ENCODE peak calls at places on chromosomes 2 and 18, in seven cellular contexts. Q is GM12878, T is ovary, Z is transverse colon, M is stomach, E is uterus, A is adrenal gland. O is an unnamed sample.

GRCh38 chr2:120231974-120232635 is 8.9 kb upstream of the TMEM185B start:
- DNase-seq in Q (peak; percentile 86), T (peak; percentile 31), Z (peak; percentile 58), M (peak; percentile 60), E (peak; percentile 22), A (peak; percentile 44), O (no peak)

GRCh38 chr2:212237350-212238095 is 301.1 kb downstream of the ERBB4 start:
- DNase-seq in Q (no peak), T (no peak), Z (no peak), M (no peak), E (no peak), A (no peak), O (no peak)

GRCh38 chr2:239396881-239397681 is 3.7 kb downstream of the HDAC4 start:
- DNase-seq in Q (no peak), T (no peak), Z (peak; percentile 34), M (peak; percentile 48), E (peak; percentile 14), A (peak; percentile 38), O (peak; percentile 82)

GRCh38 chr18:55233850-55234249 is 274.6 kb upstream of the CCDC68 start:
- DNase-seq in Q (no peak), T (no peak), Z (no peak), M (no peak), E (no peak), A (no peak), O (no peak)

GRCh38 chr2:219947575-219947974 is 320.1 kb downstream of the SLC4A3 start:
- DNase-seq in Q (no peak), T (no peak), Z (no peak), M (no peak), E (no peak), A (no peak), O (no peak)

GRCh38 chr2:16482485-16482884 is 183.1 kb downstream of the CYRIA start:
- DNase-seq in Q (no peak), T (no peak), Z (no peak), M (no peak), E (no peak), A (no peak), O (no peak)

GRCh38 chr2:224966663-224967062 is 75.6 kb downstream of the DOCK10 start:
- DNase-seq in Q (no peak), T (no peak), Z (no peak), M (no peak), E (no peak), A (no peak), O (no peak)

GRCh38 chr2:238714038-238714528 is 133.8 kb upstream of the TWIST2 start:
- DNase-seq in Q (no peak), T (no peak), Z (no peak), M (no peak), E (peak; percentile 63), A (no peak), O (no peak)

GRCh38 chr18:79400591-79401381 is 5.1 kb downstream of the NFATC1 start:
- DNase-seq in Q (peak; percentile 24), T (peak; percentile 66), Z (no peak), M (no peak), E (no peak), A (no peak), O (no peak)

GRCh38 chr2:85258194-85258605 is 69.6 kb downstream of the TGOLN2 start:
- DNase-seq in Q (no peak), T (no peak), Z (no peak), M (no peak), E (no peak), A (no peak), O (no peak)

GRCh38 chr2:57876313-57876712 is 170.3 kb upstream of the VRK2 start:
- DNase-seq in Q (no peak), T (no peak), Z (no peak), M (no peak), E (no peak), A (no peak), O (no peak)

GRCh38 chr18:499351-500229 is 911 bp downstream of the COLEC12 start:
- DNase-seq in Q (no peak), T (peak; percentile 46), Z (no peak), M (peak; percentile 37), E (peak; percentile 42), A (no peak), O (no peak)

GRCh38 chr2:191746809-191747208 is 68.9 kb downstream of the NABP1 start:
- DNase-seq in Q (no peak), T (no peak), Z (no peak), M (no peak), E (peak; percentile 26), A (no peak), O (no peak)

GRCh38 chr2:233814063-233814435 is 35.9 kb downstream of the MROH2A start:
- DNase-seq in Q (no peak), T (no peak), Z (no peak), M (no peak), E (no peak), A (no peak), O (no peak)

GRCh38 chr2:169827272-169828140 is at the start of gene UBR3:
- DNase-seq in Q (peak; percentile 57), T (peak; percentile 97), Z (peak; percentile 95), M (peak; percentile 93), E (peak; percentile 95), A (peak; percentile 95), O (peak; percentile 91)
- TF ChIP-seq POLR2A in Q (peak; percentile 80), T (peak; percentile 68), Z (peak; percentile 72), M (no peak), E (peak; percentile 90), A (peak; percentile 93), O (peak; percentile 90)

GRCh38 chr2:86703704-86704370 is 16.3 kb upstream of the RMND5A start:
- DNase-seq in Q (no peak), T (no peak), Z (peak; percentile 73), M (peak; percentile 70), E (no peak), A (peak; percentile 30), O (peak; percentile 85)

GRCh38 chr2:86706935-86707334 is 13.2 kb upstream of the RMND5A start:
- DNase-seq in Q (no peak), T (no peak), Z (no peak), M (no peak), E (no peak), A (no peak), O (no peak)

GRCh38 chr2:86706220-86706619 is 13.9 kb upstream of the RMND5A start:
- DNase-seq in Q (no peak), T (no peak), Z (no peak), M (no peak), E (no peak), A (no peak), O (no peak)

GRCh38 chr2:86700705-86701104 is 19.4 kb upstream of the RMND5A start:
- DNase-seq in Q (no peak), T (no peak), Z (no peak), M (no peak), E (no peak), A (no peak), O (no peak)

GRCh38 chr2:86704482-86704971 is 15.6 kb upstream of the RMND5A start:
- DNase-seq in Q (no peak), T (peak; percentile 42), Z (peak; percentile 75), M (peak; percentile 62), E (peak; percentile 26), A (peak; percentile 34), O (peak; percentile 67)
- TF ChIP-seq POLR2A in Q (no peak), T (no peak), Z (peak; percentile 49), M (no peak), E (no peak), A (peak; percentile 52), O (no peak)

GRCh38 chr18:48952287-48953095 is 1.7 kb upstream of the SMAD7 start:
- DNase-seq in Q (no peak), T (peak; percentile 87), Z (peak; percentile 80), M (peak; percentile 77), E (peak; percentile 85), A (peak; percentile 86), O (peak; percentile 75)
- TF ChIP-seq POLR2A in Q (peak; percentile 57), T (peak; percentile 37), Z (peak; percentile 83), M (no peak), E (peak; percentile 55), A (peak; percentile 87), O (peak; percentile 71)

DNA sequence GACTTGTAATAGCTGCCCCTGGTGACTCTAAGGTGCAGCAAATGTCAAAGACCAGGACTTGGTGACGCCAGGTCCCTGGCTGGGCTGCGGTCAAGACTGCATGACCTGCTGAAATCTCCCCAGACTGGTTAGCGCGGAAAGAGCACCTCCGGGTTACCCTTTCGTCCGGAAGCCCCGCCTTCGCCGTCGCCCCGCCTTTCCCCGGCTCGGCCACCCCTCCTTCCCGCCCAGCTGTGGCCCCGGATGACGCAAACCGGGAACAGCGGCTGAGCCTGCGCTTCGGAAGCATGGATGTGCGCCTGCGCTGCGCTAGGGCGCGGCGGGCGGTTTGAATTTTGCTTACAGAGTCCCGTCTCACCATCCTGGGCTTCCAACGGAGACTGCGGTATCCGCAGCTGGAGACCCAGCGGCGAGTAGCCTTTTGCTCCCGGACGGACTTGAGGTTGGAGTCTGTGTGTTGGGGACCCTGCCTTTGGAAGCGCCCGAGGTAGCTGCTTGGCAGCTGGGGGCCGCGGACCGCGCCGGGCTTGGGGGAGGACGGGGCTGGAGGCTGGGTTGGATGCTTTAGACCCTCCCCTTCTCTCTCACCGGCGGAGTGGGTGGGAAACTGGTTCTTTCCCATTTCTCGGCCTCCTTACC is at the start of gene SKA1:
- DNase-seq in Q (peak; percentile 77), T (peak; percentile 95), Z (peak; percentile 95), M (peak; percentile 93), E (peak; percentile 89), A (peak; percentile 95), O (peak; percentile 85)
- TF ChIP-seq POLR2A in Q (peak; percentile 91), T (no peak), Z (peak; percentile 82), M (no peak), E (peak; percentile 28), A (peak; percentile 74), O (peak; percentile 60)

GRCh38 chr2:181234429-181235410 is 222.5 kb upstream of the ITGA4 start:
- DNase-seq in Q (no peak), T (no peak), Z (no peak), M (no peak), E (no peak), A (no peak), O (no peak)

GRCh38 chr2:181235683-181236459 is 221.3 kb upstream of the ITGA4 start:
- DNase-seq in Q (peak; percentile 82), T (no peak), Z (no peak), M (no peak), E (no peak), A (no peak), O (no peak)

GRCh38 chr2:181228661-181229060 is 228.5 kb upstream of the ITGA4 start:
- DNase-seq in Q (no peak), T (no peak), Z (no peak), M (no peak), E (no peak), A (no peak), O (no peak)

GRCh38 chr2:181231886-181232644 is 225.1 kb upstream of the ITGA4 start:
- DNase-seq in Q (no peak), T (no peak), Z (no peak), M (no peak), E (no peak), A (no peak), O (no peak)

DNA sequence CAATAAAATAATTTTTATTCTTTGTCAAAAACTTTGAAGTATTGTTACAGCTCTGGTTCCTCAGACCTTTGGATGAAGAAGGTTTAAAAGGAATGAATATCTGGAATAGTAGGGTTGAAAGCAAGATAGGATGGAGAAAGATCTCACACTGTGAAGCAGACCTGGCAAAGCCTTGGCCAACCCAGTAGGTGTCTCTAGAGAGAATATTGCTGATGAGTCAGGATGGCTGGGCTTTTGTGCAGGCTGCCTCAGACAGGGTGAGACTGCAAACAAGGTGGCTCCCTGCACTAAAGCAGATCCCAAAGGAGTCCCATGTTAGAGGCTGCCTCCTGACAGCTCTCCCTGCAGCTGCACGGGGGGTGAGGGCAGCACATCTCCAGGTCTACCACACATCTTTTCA is 226.0 kb upstream of the ITGA4 start:
- DNase-seq in Q (no peak), T (no peak), Z (no peak), M (no peak), E (no peak), A (no peak), O (no peak)
- TF ChIP-seq POLR2A in Q (no peak), T (no peak), Z (no peak), M (no peak), E (no peak), A (no peak), O (no peak)